ENCODE peak calls at places on chromosomes 12 and 14, in seven cellular contexts. M is endothelial cell of umbilical vein; J is CD8-positive, alpha-beta T cell; V is mammary epithelial cell; W is cardiac muscle cell; P is left ventricle myocardium inferior; E is tibial artery. F is an unnamed sample.

GRCh38 chr12:67424784-67425183 is 155.6 kb downstream of the CAND1 start:
- DNase-seq in M (no peak), J (no peak), V (no peak), W (no peak), P (no peak), E (no peak), F (no peak)

GRCh38 chr12:47995976-47996375 is 8.3 kb downstream of the COL2A1 start:
- DNase-seq in M (peak; percentile 25), J (no peak), V (no peak), W (no peak), P (no peak), E (peak; percentile 33), F (no peak)

GRCh38 chr12:19203013-19203412 is 73.5 kb downstream of the PLEKHA5 start:
- DNase-seq in M (no peak), J (no peak), V (no peak), W (no peak), P (no peak), E (no peak), F (no peak)

GRCh38 chr12:21221778-21222177 is 90.8 kb downstream of the SLCO1B1 start:
- DNase-seq in M (no peak), J (no peak), V (no peak), W (no peak), P (no peak), E (no peak), F (no peak)

GRCh38 chr12:105466901-105467598 is 136.6 kb downstream of the C12orf75 start:
- DNase-seq in M (peak; percentile 80), J (no peak), V (no peak), W (no peak), P (no peak), E (no peak), F (no peak)

GRCh38 chr12:69468237-69469026 is 1.8 kb upstream of the FRS2 start:
- DNase-seq in M (no peak), J (no peak), V (peak; percentile 80), W (no peak), P (no peak), E (no peak), F (no peak)

GRCh38 chr12:93911436-93911835 is 234.3 kb downstream of the CRADD start:
- DNase-seq in M (no peak), J (no peak), V (no peak), W (no peak), P (no peak), E (no peak), F (no peak)

GRCh38 chr12:129903956-129904769 is at the start of gene TMEM132D:
- DNase-seq in M (no peak), J (no peak), V (no peak), W (peak; percentile 7), P (no peak), E (no peak), F (no peak)

GRCh38 chr12:127083028-127083949 is 1183.7 kb upstream of the TMEM132C start:
- DNase-seq in M (peak; percentile 35), J (no peak), V (peak; percentile 78), W (peak; percentile 63), P (no peak), E (no peak), F (peak; percentile 38)

GRCh38 chr12:106428379-106428778 is 70.8 kb downstream of the POLR3B start:
- DNase-seq in M (peak; percentile 44), J (no peak), V (no peak), W (no peak), P (no peak), E (no peak), F (no peak)

GRCh38 chr14:95601650-95602049 is 66.8 kb downstream of the GLRX5 start:
- DNase-seq in M (no peak), J (no peak), V (no peak), W (peak; percentile 41), P (no peak), E (no peak), F (no peak)

GRCh38 chr12:88242161-88242925 is 100.2 kb downstream of the TMTC3 start:
- DNase-seq in M (peak; percentile 89), J (no peak), V (peak; percentile 95), W (no peak), P (no peak), E (no peak), F (no peak)

GRCh38 chr14:29354446-29354845 is 573.2 kb downstream of the PRKD1 start:
- DNase-seq in M (no peak), J (no peak), V (no peak), W (no peak), P (no peak), E (no peak), F (no peak)

GRCh38 chr14:41785696-41786095 is 179.0 kb downstream of the LRFN5 start:
- DNase-seq in M (no peak), J (no peak), V (no peak), W (no peak), P (no peak), E (no peak), F (no peak)

GRCh38 chr12:124007356-124007755 is 34.3 kb downstream of the ZNF664 start:
- DNase-seq in M (no peak), J (no peak), V (no peak), W (no peak), P (no peak), E (no peak), F (no peak)

GRCh38 chr12:75781532-75782046 is 250.0 kb downstream of the PHLDA1 start:
- DNase-seq in M (peak; percentile 94), J (no peak), V (peak; percentile 81), W (no peak), P (no peak), E (no peak), F (no peak)

GRCh38 chr14:103679351-103679750 is 35.9 kb downstream of the XRCC3 start:
- DNase-seq in M (peak; percentile 66), J (peak; percentile 49), V (no peak), W (peak; percentile 16), P (no peak), E (no peak), F (peak; percentile 69)

GRCh38 chr12:28369483-28369882 is 179.2 kb downstream of the CCDC91 start:
- DNase-seq in M (no peak), J (no peak), V (no peak), W (no peak), P (no peak), E (no peak), F (peak; percentile 2)

GRCh38 chr14:74612346-74613021 is 447 bp upstream of the LTBP2 start:
- DNase-seq in M (peak; percentile 77), J (peak; percentile 87), V (peak; percentile 68), W (peak; percentile 90), P (peak; percentile 85), E (peak; percentile 89), F (peak; percentile 82)

GRCh38 chr14:85333313-85333712 is 196.6 kb upstream of the FLRT2 start:
- DNase-seq in M (peak; percentile 67), J (no peak), V (peak; percentile 46), W (no peak), P (no peak), E (no peak), F (no peak)

GRCh38 chr12:106645465-106646330 is 62.9 kb downstream of the RFX4 start:
- DNase-seq in M (no peak), J (no peak), V (no peak), W (no peak), P (no peak), E (no peak), F (no peak)

GRCh38 chr12:115885040-115885439 is 392.5 kb downstream of the MED13L start:
- DNase-seq in M (no peak), J (no peak), V (no peak), W (no peak), P (no peak), E (no peak), F (no peak)

GRCh38 chr14:60514378-60515243 is 5.7 kb downstream of the SIX6 start:
- DNase-seq in M (no peak), J (no peak), V (no peak), W (peak; percentile 57), P (no peak), E (peak; percentile 60), F (no peak)

GRCh38 chr12:29073631-29074239 is 75.3 kb upstream of the FAR2 start:
- DNase-seq in M (peak; percentile 67), J (no peak), V (peak; percentile 39), W (peak; percentile 66), P (no peak), E (no peak), F (no peak)

GRCh38 chr12:25069221-25069620 is 120.3 kb upstream of the BCAT1 start:
- DNase-seq in M (no peak), J (no peak), V (no peak), W (no peak), P (no peak), E (no peak), F (no peak)

GRCh38 chr12:25072901-25073645 is 121.9 kb downstream of the DNAI7 start:
- DNase-seq in M (no peak), J (no peak), V (no peak), W (no peak), P (no peak), E (no peak), F (no peak)

GRCh38 chr12:25071366-25071765 is 122.5 kb upstream of the BCAT1 start:
- DNase-seq in M (peak; percentile 42), J (no peak), V (no peak), W (no peak), P (no peak), E (no peak), F (no peak)

GRCh38 chr12:25074113-25074512 is 120.8 kb downstream of the DNAI7 start:
- DNase-seq in M (no peak), J (no peak), V (peak; percentile 24), W (no peak), P (no peak), E (no peak), F (no peak)

DNA sequence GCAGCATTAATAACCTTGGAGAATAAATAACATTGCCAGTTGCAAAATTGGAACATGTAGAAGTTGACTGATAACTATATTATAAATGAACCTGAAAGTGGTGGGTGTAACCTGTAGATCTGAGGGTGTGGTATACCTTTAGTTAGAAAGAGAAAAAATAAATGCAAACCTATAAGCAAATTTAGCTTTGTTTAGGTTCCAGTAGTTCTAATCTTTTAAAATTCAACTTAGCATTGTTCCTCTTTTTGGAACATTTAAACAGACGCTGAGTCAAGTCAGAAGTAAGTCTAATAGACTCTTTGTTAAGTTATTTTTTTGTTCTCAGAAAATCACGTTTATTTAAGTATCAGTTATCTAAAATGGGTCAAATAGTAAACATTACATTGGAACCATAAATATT is 120.0 kb downstream of the DNAI7 start:
- DNase-seq in M (no peak), J (no peak), V (no peak), W (no peak), P (no peak), E (no peak), F (peak; percentile 37)
- H3K36me3 ChIP-seq in M (no peaks in the 10 kb centered on the region), J (peaks cover 7% of the 10 kb centered on the region), V (no peaks in the 10 kb centered on the region), W (no peaks in the 10 kb centered on the region), P (no peaks in the 10 kb centered on the region), E (no peaks in the 10 kb centered on the region), F (peaks cover 10% of the 10 kb centered on the region)

GRCh38 chr14:104933721-104934379 is 9.2 kb downstream of the PLD4 start:
- DNase-seq in M (no peak), J (no peak), V (no peak), W (no peak), P (peak; percentile 12), E (peak; percentile 64), F (no peak)
- H3K4me3 ChIP-seq in M (peak overlapping the region; percentile 49), J (no peak overlapping the region), V (no peak overlapping the region), W (peak overlapping the region; percentile 38), P (peak overlapping the region; percentile 75), E (peak overlapping the region; percentile 73), F (no peak overlapping the region)

GRCh38 chr14:24377660-24378059 is 9.7 kb downstream of the NFATC4 start:
- DNase-seq in M (no peak), J (no peak), V (no peak), W (peak; percentile 32), P (no peak), E (no peak), F (no peak)
- H3K27me3 ChIP-seq in M (no peaks in the 10 kb centered on the region), J (no peaks in the 10 kb centered on the region), V (no peaks in the 10 kb centered on the region), W (no peaks in the 10 kb centered on the region), P (peaks cover 9% of the 10 kb centered on the region), E (no peaks in the 10 kb centered on the region), F (no peaks in the 10 kb centered on the region)

GRCh38 chr14:100382106-100382455 is 58.9 kb downstream of the SLC25A47 start:
- DNase-seq in M (no peak), J (no peak), V (no peak), W (no peak), P (no peak), E (no peak), F (no peak)
- H3K36me3 ChIP-seq in M (peaks cover 3% of the 10 kb centered on the region), J (no peaks in the 10 kb centered on the region), V (no peaks in the 10 kb centered on the region), W (no peaks in the 10 kb centered on the region), P (peaks cover 16% of the 10 kb centered on the region), E (peaks cover 9% of the 10 kb centered on the region), F (no peaks in the 10 kb centered on the region)